ENCODE peak calls at places on chromosomes 3 and 15, in ten cellular contexts. N is stimulated activated CD8-positive, alpha-beta memory T cell treated with anti-CD3 and anti-CD28 coated beads, Interleukin-15, amount 100 ng/mL, for 24 hours; R is EH; S is neuronal stem cell; Y is GM23338; E is D341Med; T is effector memory CD4-positive, alpha-beta T cell; U is foreskin fibroblast; H is A549; P is fibroblast of pulmonary artery. F is an unnamed sample.

GRCh38 chr3:165852710-165853109 is 15.5 kb upstream of the BCHE start:
- DNase-seq in U (no peak), P (peak), E (no peak), S (no peak), T (no peak), R (no peak), Y (no peak), N (no peak), H (no peak), F (no peak)

GRCh38 chr15:67807141-67807540 is 18.2 kb upstream of the SKOR1 start:
- DNase-seq in T (no peak), Y (no peak), P (no peak), U (no peak), H (no peak), R (no peak), S (no peak), E (no peak), N (no peak), F (no peak)

GRCh38 chr3:72099331-72100061 is 314.5 kb upstream of the PROK2 start:
- DNase-seq in Y (peak), T (no peak), H (no peak), S (no peak), N (no peak), E (no peak), R (no peak), P (no peak), U (no peak), F (no peak)

GRCh38 chr3:163508212-163508611 is 1570.1 kb downstream of the SI start:
- DNase-seq in Y (no peak), U (no peak), R (no peak), P (no peak), S (no peak), N (no peak), H (no peak), E (no peak), T (no peak), F (no peak)

GRCh38 chr3:126964950-126965349 is 18.0 kb upstream of the PLXNA1 start:
- DNase-seq in U (no peak), R (no peak), T (no peak), Y (no peak), P (no peak), S (no peak), N (no peak), E (no peak), H (no peak), F (no peak)

GRCh38 chr15:92809880-92810361 is 90.2 kb upstream of the CHD2 start:
- DNase-seq in P (peak), H (peak), S (no peak), T (no peak), N (no peak), Y (no peak), E (no peak), R (peak), U (peak), F (peak)

GRCh38 chr3:133874761-133875438 is 20.8 kb downstream of the RAB6B start:
- DNase-seq in H (no peak), N (no peak), P (no peak), T (no peak), R (no peak), U (no peak), S (no peak), Y (no peak), E (no peak), F (no peak)

GRCh38 chr3:159787794-159788205 is 200.8 kb upstream of the IL12A start:
- DNase-seq in T (no peak), Y (no peak), P (peak), R (peak), H (peak), E (no peak), N (no peak), U (peak), S (no peak), F (no peak)

GRCh38 chr3:12574656-12575055 is 17.8 kb downstream of the MKRN2 start:
- DNase-seq in Y (no peak), P (peak), N (no peak), U (peak), H (no peak), S (no peak), E (no peak), R (no peak), T (no peak), F (no peak)

GRCh38 chr3:121063628-121064027 is 155.6 kb downstream of the STXBP5L start:
- DNase-seq in U (no peak), Y (peak), T (no peak), H (no peak), S (no peak), P (no peak), E (no peak), R (no peak), N (no peak), F (no peak)

GRCh38 chr3:123071581-123071980 is 4.8 kb downstream of the PDIA5 start:
- DNase-seq in R (no peak), Y (no peak), S (no peak), T (no peak), E (no peak), P (no peak), N (no peak), H (no peak), U (no peak), F (no peak)

GRCh38 chr15:33735637-33736247 is 232.6 kb upstream of the CHRM5 start:
- DNase-seq in U (peak), E (peak), Y (peak), N (no peak), P (peak), T (no peak), S (peak), R (peak), H (peak), F (peak)

GRCh38 chr15:90836296-90836871 is 32.0 kb upstream of the FURIN start:
- DNase-seq in P (peak), N (no peak), H (peak), R (peak), T (no peak), U (peak), S (no peak), E (no peak), Y (no peak), F (no peak)

GRCh38 chr3:182704926-182705325 is 88.4 kb upstream of the ATP11B start:
- DNase-seq in R (no peak), H (no peak), Y (peak), U (no peak), T (no peak), P (no peak), E (no peak), N (no peak), S (no peak), F (no peak)

GRCh38 chr15:25787381-25787780 is 75.7 kb downstream of the ATP10A start:
- DNase-seq in P (no peak), H (no peak), E (no peak), N (no peak), S (no peak), R (peak), Y (no peak), U (peak), T (no peak), F (no peak)

GRCh38 chr3:187456268-187456667 is 88.1 kb downstream of the RTP4 start:
- DNase-seq in T (no peak), Y (no peak), U (peak), P (peak), E (no peak), N (no peak), S (no peak), R (peak), H (no peak), F (no peak)

GRCh38 chr3:58526124-58526957 is 10.6 kb downstream of the ACOX2 start:
- DNase-seq in P (peak), R (peak), T (no peak), N (no peak), S (no peak), U (peak), Y (peak), E (no peak), H (peak), F (no peak)

GRCh38 chr3:169744332-169745054 is 20.4 kb downstream of the TERC start:
- DNase-seq in E (no peak), P (peak), S (peak), Y (peak), U (peak), N (no peak), H (no peak), T (no peak), R (peak), F (no peak)

F was measured in activated naive CD4-positive, alpha-beta T cell treated with anti-CD3 and anti-CD28 coated beads, Interleukin-2, amount 10 ng/mL, durations not matched to agents 7 days and 5 days.